ENCODE peak calls at places on chromosome 9, in nine cellular contexts. Z, T, G, E, P, I, U, W and B are unnamed samples.

GRCh38 chr9:33211695-33212393 is 28.1 kb upstream of the SPINK4 start:
- DNase-seq in Z (peak; percentile 19), T (no peak), G (no peak), E (no peak), P (no peak), I (peak; percentile 66), U (no peak), W (peak; percentile 63), B (peak; percentile 41)

GRCh38 chr9:36147441-36148175 is 11.1 kb downstream of the GLIPR2 start:
- DNase-seq in Z (no peak), T (no peak), G (no peak), E (no peak), P (no peak), I (no peak), U (no peak), W (no peak), B (no peak)

GRCh38 chr9:33127881-33128280 is 39.3 kb downstream of the B4GALT1 start:
- DNase-seq in Z (no peak), T (no peak), G (no peak), E (no peak), P (no peak), I (no peak), U (no peak), W (no peak), B (no peak)

GRCh38 chr9:98329904-98330303 is 74.5 kb upstream of the TBC1D2 start:
- DNase-seq in Z (no peak), T (no peak), G (no peak), E (no peak), P (no peak), I (no peak), U (no peak), W (no peak), B (no peak)

GRCh38 chr9:27129221-27129620 is 20.2 kb downstream of the TEK start:
- DNase-seq in Z (no peak), T (no peak), G (no peak), E (no peak), P (peak; percentile 76), I (peak; percentile 33), U (no peak), W (no peak), B (no peak)

GRCh38 chr9:98495530-98495929 is 213.2 kb downstream of the GABBR2 start:
- DNase-seq in Z (no peak), T (no peak), G (no peak), E (no peak), P (no peak), I (no peak), U (no peak), W (peak; percentile 84), B (no peak)

GRCh38 chr9:71752352-71752751 is 16.0 kb downstream of the CEMIP2 start:
- DNase-seq in Z (no peak), T (no peak), G (no peak), E (no peak), P (no peak), I (no peak), U (no peak), W (no peak), B (no peak)

GRCh38 chr9:113350937-113351336 is 1.6 kb downstream of the BSPRY start:
- DNase-seq in Z (no peak), T (peak; percentile 53), G (no peak), E (no peak), P (no peak), I (no peak), U (no peak), W (no peak), B (no peak)

GRCh38 chr9:126624453-126624872 is 10.7 kb downstream of the LMX1B start:
- DNase-seq in Z (no peak), T (no peak), G (no peak), E (no peak), P (no peak), I (no peak), U (no peak), W (no peak), B (no peak)

GRCh38 chr9:126625329-126626116 is 11.8 kb downstream of the LMX1B start:
- DNase-seq in Z (no peak), T (no peak), G (no peak), E (peak; percentile 61), P (no peak), I (no peak), U (no peak), W (peak; percentile 41), B (no peak)

GRCh38 chr9:126628146-126628545 is 14.4 kb downstream of the LMX1B start:
- DNase-seq in Z (no peak), T (no peak), G (no peak), E (no peak), P (no peak), I (no peak), U (no peak), W (no peak), B (no peak)

GRCh38 chr9:126624912-126625311 is 11.2 kb downstream of the LMX1B start:
- DNase-seq in Z (no peak), T (no peak), G (no peak), E (no peak), P (no peak), I (no peak), U (no peak), W (no peak), B (no peak)

DNA sequence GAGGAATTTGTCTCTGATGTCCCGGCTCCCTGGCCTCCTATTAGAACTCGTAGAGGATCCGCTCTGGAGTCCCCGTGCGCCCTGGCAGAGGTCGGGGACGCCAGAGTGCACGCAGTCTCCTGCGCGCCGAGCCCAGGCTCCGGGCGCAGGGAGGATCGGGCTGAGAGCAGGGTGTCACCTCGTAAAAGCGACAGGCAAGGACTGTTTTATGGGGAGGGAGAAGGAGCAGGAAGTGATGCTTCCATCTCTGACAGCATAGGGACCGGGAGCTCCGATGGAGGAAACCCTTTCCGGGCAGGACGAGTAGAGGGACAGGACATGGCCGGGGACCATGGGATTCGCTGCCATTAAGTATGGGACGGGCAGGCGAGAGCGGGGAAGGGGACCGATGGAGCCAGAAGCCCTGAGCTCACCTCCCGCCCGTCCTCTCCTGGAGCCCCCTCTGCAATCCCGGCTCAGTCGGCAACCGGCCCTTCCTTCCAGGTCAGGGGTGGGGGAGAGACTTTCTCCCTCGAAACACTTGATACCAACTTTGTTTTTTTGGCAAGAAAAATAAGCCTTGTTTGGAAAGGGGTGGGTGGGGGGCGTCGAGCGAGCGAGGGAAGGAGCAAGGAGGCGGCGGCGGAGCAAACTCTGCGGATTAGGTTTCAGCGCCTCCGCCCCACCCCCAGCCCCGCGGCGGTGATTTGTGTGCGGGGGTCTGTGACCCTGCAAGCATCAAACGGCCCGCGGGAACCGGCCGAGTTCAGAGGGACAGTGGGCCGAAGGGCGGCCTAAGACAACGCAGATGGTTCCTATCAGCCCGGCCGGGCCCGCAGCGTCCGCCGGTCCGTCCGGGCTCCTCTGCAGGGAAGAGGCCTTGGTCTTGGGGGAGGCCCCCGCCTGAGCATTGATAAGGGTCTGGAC is 12.6 kb downstream of the LMX1B start:
- DNase-seq in Z (no peak), T (no peak), G (no peak), E (peak; percentile 75), P (peak; percentile 22), I (no peak), U (no peak), W (peak; percentile 74), B (no peak)
- H3K4me2 ChIP-seq in Z (no peak overlapping the region), T (no peak overlapping the region), G (peak overlapping the region; percentile 75), E (peak overlapping the region; percentile 81), P (no peak overlapping the region), I (peak overlapping the region; percentile 63), U (peak overlapping the region; percentile 5), W (peak overlapping the region; percentile 16), B (peak overlapping the region; percentile 13)

GRCh38 chr9:130659699-130660248 is 4.6 kb upstream of the PRDM12 start:
- DNase-seq in Z (no peak), T (no peak), G (no peak), E (peak; percentile 75), P (no peak), I (no peak), U (no peak), W (no peak), B (no peak)
- H3K4me3 ChIP-seq in Z (no peak overlapping the region), T (no peak overlapping the region), G (no peak overlapping the region), E (no peak overlapping the region), P (no peak overlapping the region), I (no peak overlapping the region), U (no peak overlapping the region), W (no peak overlapping the region), B (no peak overlapping the region)

GRCh38 chr9:20618361-20618799 is 3.9 kb downstream of the MLLT3 start:
- DNase-seq in Z (peak; percentile 48), T (no peak), G (no peak), E (no peak), P (peak; percentile 38), I (peak; percentile 87), U (peak; percentile 29), W (no peak), B (no peak)

GRCh38 chr9:20616808-20617207 is 5.5 kb downstream of the MLLT3 start:
- DNase-seq in Z (no peak), T (no peak), G (no peak), E (no peak), P (no peak), I (no peak), U (no peak), W (no peak), B (no peak)

GRCh38 chr9:20620658-20621552 is 1.4 kb downstream of the MLLT3 start:
- DNase-seq in Z (peak; percentile 45), T (peak; percentile 9), G (peak; percentile 27), E (peak; percentile 60), P (peak; percentile 70), I (peak; percentile 3), U (peak; percentile 39), W (peak; percentile 16), B (peak; percentile 50)

GRCh38 chr9:20621553-20622329 is 558 bp downstream of the MLLT3 start:
- DNase-seq in Z (peak; percentile 78), T (peak; percentile 57), G (peak; percentile 72), E (peak; percentile 66), P (peak; percentile 82), I (peak; percentile 26), U (peak; percentile 75), W (peak; percentile 62), B (peak; percentile 51)

GRCh38 chr9:20619492-20619860 is 2.8 kb downstream of the MLLT3 start:
- DNase-seq in Z (no peak), T (no peak), G (no peak), E (no peak), P (no peak), I (peak; percentile 22), U (no peak), W (no peak), B (no peak)
- H3K4me2 ChIP-seq in Z (peak overlapping the region; percentile 96), T (no peak overlapping the region), G (no peak overlapping the region), E (peak overlapping the region; percentile 98), P (peak overlapping the region; percentile 56), I (peak overlapping the region; percentile 91), U (peak overlapping the region; percentile 98), W (no peak overlapping the region), B (no peak overlapping the region)

GRCh38 chr9:134328341-134328840 is 2.1 kb downstream of the RXRA start:
- DNase-seq in Z (no peak), T (no peak), G (peak; percentile 69), E (no peak), P (peak; percentile 78), I (no peak), U (no peak), W (no peak), B (no peak)

GRCh38 chr9:134328841-134329575 is 2.8 kb downstream of the RXRA start:
- DNase-seq in Z (no peak), T (no peak), G (no peak), E (no peak), P (peak; percentile 22), I (no peak), U (no peak), W (no peak), B (peak; percentile 37)

GRCh38 chr9:134330590-134330989 is 4.3 kb downstream of the RXRA start:
- DNase-seq in Z (no peak), T (no peak), G (no peak), E (no peak), P (no peak), I (no peak), U (no peak), W (no peak), B (no peak)

GRCh38 chr9:134329886-134330285 is 3.6 kb downstream of the RXRA start:
- DNase-seq in Z (no peak), T (no peak), G (no peak), E (no peak), P (peak; percentile 53), I (no peak), U (no peak), W (no peak), B (no peak)

DNA sequence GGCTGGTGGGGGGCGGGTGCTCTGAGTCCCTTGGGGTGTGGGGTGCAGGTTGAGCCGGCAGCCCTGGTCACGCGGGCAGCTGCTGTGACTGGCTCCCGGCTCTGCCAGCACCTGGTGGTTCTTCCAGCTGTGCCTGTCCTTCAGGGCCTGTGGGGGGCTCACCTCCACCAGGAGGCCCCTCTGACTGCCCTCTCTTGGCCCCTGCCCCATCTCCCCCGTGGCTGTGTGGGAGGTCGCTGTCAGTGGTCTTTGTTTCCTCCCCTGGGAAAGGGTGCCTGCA is 3.3 kb downstream of the RXRA start:
- DNase-seq in Z (no peak), T (no peak), G (no peak), E (no peak), P (no peak), I (no peak), U (no peak), W (no peak), B (no peak)
- H3K4me3 ChIP-seq in Z (peak overlapping the region; percentile 82), T (no peak overlapping the region), G (no peak overlapping the region), E (no peak overlapping the region), P (peak overlapping the region; percentile 85), I (no peak overlapping the region), U (no peak overlapping the region), W (no peak overlapping the region), B (no peak overlapping the region)